ENCODE peak calls at places on chromosomes 11 and 22, in four cellular contexts. X, L, O and N are unnamed samples.
A peak's percentile ranks its signal among the peaks of the same experiment; 100 is the strongest.

GRCh38 chr11:73194593-73194992 is 23.5 kb upstream of the P2RY2 start:
- DNase-seq in X (no peak), L (no peak), O (no peak), N (no peak)

GRCh38 chr11:43969543-43969942 is 27.1 kb downstream of the C11orf96 start:
- DNase-seq in X (no peak), L (no peak), O (peak; percentile 55), N (no peak)

GRCh38 chr22:49724893-49725489 is 102.7 kb downstream of the BRD1 start:
- DNase-seq in X (peak; percentile 82), L (peak; percentile 83), O (peak; percentile 46), N (peak; percentile 47)

GRCh38 chr11:92893276-92893675 is 76.2 kb upstream of the MTNR1B start:
- DNase-seq in X (no peak), L (no peak), O (no peak), N (no peak)

GRCh38 chr22:28019360-28019759 is 100.3 kb upstream of the PITPNB start:
- DNase-seq in X (no peak), L (no peak), O (peak; percentile 9), N (no peak)

GRCh38 chr11:461626-462025 is 11.5 kb downstream of the PTDSS2 start:
- DNase-seq in X (no peak), L (no peak), O (no peak), N (no peak)

GRCh38 chr22:31055322-31056159 is 25.6 kb upstream of the SMTN start:
- DNase-seq in X (no peak), L (peak; percentile 8), O (peak; percentile 85), N (no peak)

GRCh38 chr11:128231845-128232410 is 355.4 kb downstream of the ETS1 start:
- DNase-seq in X (no peak), L (no peak), O (no peak), N (no peak)

GRCh38 chr11:134063096-134063495 is 5.8 kb upstream of the JAM3 start:
- DNase-seq in X (no peak), L (no peak), O (no peak), N (no peak)

GRCh38 chr22:17974703-17975372 is 49.5 kb downstream of the MICAL3 start:
- DNase-seq in X (peak; percentile 61), L (no peak), O (no peak), N (no peak)

GRCh38 chr11:78344114-78344513 is 73.5 kb downstream of the GAB2 start:
- DNase-seq in X (no peak), L (no peak), O (no peak), N (no peak)

GRCh38 chr22:34255042-34255441 is 334.8 kb upstream of the LARGE1 start:
- DNase-seq in X (no peak), L (no peak), O (peak; percentile 56), N (no peak)

GRCh38 chr11:61193596-61193995 is 9.7 kb upstream of the PGA3 start:
- DNase-seq in X (no peak), L (no peak), O (no peak), N (no peak)

GRCh38 chr22:48703265-48703941 is 1124.3 kb downstream of the BRD1 start:
- DNase-seq in X (no peak), L (no peak), O (peak; percentile 1), N (no peak)

GRCh38 chr22:45504703-45505341 is 2.1 kb downstream of the FBLN1 start:
- DNase-seq in X (no peak), L (peak; percentile 26), O (peak; percentile 73), N (no peak)

GRCh38 chr22:30837531-30837930 is 131.0 kb downstream of the MORC2 start:
- DNase-seq in X (no peak), L (no peak), O (no peak), N (no peak)

GRCh38 chr22:42163515-42163914 is 32.9 kb upstream of the CYP2D6 start:
- DNase-seq in X (no peak), L (no peak), O (no peak), N (no peak)

GRCh38 chr11:119100246-119100959 is 1.2 kb downstream of the DPAGT1 start:
- DNase-seq in X (no peak), L (no peak), O (no peak), N (no peak)
- TF ChIP-seq CTCF in X (peak; percentile 24), L (peak; percentile 50), O (no peak), N (no peak)

GRCh38 chr11:8318536-8318935 is 54.9 kb upstream of the LMO1 start:
- DNase-seq in X (no peak), L (no peak), O (no peak), N (no peak)
- TF ChIP-seq CTCF in X (peak; percentile 10), L (peak; percentile 43), O (peak; percentile 38), N (no peak)

GRCh38 chr11:76837696-76838421 is 22.9 kb upstream of the ACER3 start:
- DNase-seq in X (no peak), L (no peak), O (peak; percentile 15), N (no peak)

GRCh38 chr11:76836613-76837291 is 24.0 kb upstream of the ACER3 start:
- DNase-seq in X (no peak), L (no peak), O (no peak), N (no peak)

GRCh38 chr11:76834151-76834550 is 26.6 kb upstream of the ACER3 start:
- DNase-seq in X (no peak), L (no peak), O (no peak), N (no peak)

GRCh38 chr11:76835030-76835429 is 25.7 kb upstream of the ACER3 start:
- DNase-seq in X (no peak), L (no peak), O (no peak), N (no peak)

GRCh38 chr11:76835928-76836612 is 24.6 kb upstream of the ACER3 start:
- DNase-seq in X (no peak), L (no peak), O (peak; percentile 33), N (no peak)
- TF ChIP-seq CTCF in X (no peak), L (no peak), O (no peak), N (no peak)

DNA sequence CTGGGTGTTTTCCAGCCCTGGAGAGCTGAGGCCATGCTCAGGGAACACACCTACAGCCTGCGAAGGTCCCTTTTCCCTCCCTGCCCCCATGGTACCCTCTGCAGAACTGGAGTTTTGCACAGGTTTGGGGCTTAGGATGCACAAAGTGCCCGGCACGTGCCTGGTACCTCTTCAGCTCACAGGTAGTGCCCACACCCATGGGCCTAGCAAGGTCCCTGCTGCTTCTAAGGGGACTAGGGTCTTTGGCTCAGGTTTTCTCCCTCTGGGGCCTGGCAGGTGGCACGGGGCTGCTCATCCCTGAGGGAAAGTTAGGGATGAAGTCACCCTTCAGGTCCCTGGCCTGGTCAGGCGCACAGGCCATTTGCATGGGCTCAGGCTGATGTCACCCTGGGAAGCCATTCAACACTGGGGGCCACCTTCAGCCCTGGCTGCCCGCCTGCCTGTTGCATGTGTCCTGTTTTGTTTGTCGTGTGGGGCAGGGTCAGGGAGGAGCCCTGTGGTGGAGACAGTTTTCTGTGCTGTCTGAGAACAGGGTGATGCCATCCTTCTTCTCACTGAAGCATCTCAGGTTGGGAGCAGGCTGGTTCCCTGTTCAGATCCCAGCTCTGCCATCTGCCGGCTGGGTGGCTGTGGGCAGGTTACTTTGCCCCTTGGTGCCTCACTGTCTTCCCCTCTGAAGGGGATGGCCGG is 68.3 kb upstream of the CRYBB3 start:
- DNase-seq in X (no peak), L (no peak), O (no peak), N (no peak)
- TF ChIP-seq CTCF in X (no peak), L (no peak), O (no peak), N (no peak)